ENCODE peak calls at places on chromosomes 5 and 9, in four cellular contexts. I is H1, D is K562, M is HepG2. J is an unnamed sample.

GRCh38 chr5:59123595-59124561 is 541.0 kb downstream of the RAB3C start:
- DNase-seq in I (no peak), D (no peak), M (no peak), J (no peak)

GRCh38 chr9:93297659-93298497 is 113.9 kb downstream of the WNK2 start:
- DNase-seq in I (no peak), D (peak), M (no peak), J (no peak)

GRCh38 chr9:4738866-4739586 is 2.0 kb downstream of the AK3 start:
- DNase-seq in I (no peak), D (no peak), M (peak), J (no peak)

GRCh38 chr9:70746760-70747159 is 332.3 kb upstream of the KLF9 start:
- DNase-seq in I (no peak), D (no peak), M (no peak), J (no peak)

GRCh38 chr5:142405814-142406395 is 81.1 kb upstream of the SPRY4 start:
- DNase-seq in I (no peak), D (no peak), M (no peak), J (no peak)

GRCh38 chr5:33439905-33440481 is 772 bp upstream of the TARS1 start:
- DNase-seq in I (no peak), D (no peak), M (peak), J (no peak)

GRCh38 chr9:4423207-4423610 is 67.1 kb upstream of the SLC1A1 start:
- DNase-seq in I (no peak), D (no peak), M (no peak), J (no peak)

GRCh38 chr5:131682824-131683223 is 47.8 kb upstream of the RAPGEF6 start:
- DNase-seq in I (no peak), D (no peak), M (no peak), J (no peak)

GRCh38 chr5:848671-849111 is 2.1 kb downstream of the ZDHHC11 start:
- DNase-seq in I (no peak), D (no peak), M (no peak), J (no peak)

GRCh38 chr5:172901012-172901780 is 58.0 kb upstream of the RPL26L1 start:
- DNase-seq in I (no peak), D (peak), M (peak), J (no peak)

GRCh38 chr9:35760651-35761050 is 6.6 kb upstream of the MSMP start:
- DNase-seq in I (no peak), D (no peak), M (no peak), J (no peak)

GRCh38 chr5:14035859-14036440 is 91.5 kb upstream of the DNAH5 start:
- DNase-seq in I (peak), D (no peak), M (peak), J (no peak)

GRCh38 chr5:168227973-168228615 is 63.4 kb upstream of the WWC1 start:
- DNase-seq in I (no peak), D (no peak), M (no peak), J (no peak)

GRCh38 chr5:15585128-15585527 is 85.1 kb downstream of the FBXL7 start:
- DNase-seq in I (no peak), D (no peak), M (no peak), J (no peak)

GRCh38 chr9:117763314-117763713 is 59.1 kb downstream of the TLR4 start:
- DNase-seq in I (no peak), D (no peak), M (no peak), J (no peak)

GRCh38 chr5:146026307-146027010 is 78.9 kb downstream of the PLAC8L1 start:
- DNase-seq in I (peak), D (no peak), M (no peak), J (no peak)

GRCh38 chr5:54663876-54664275 is 146.3 kb downstream of the SNX18 start:
- DNase-seq in I (no peak), D (no peak), M (no peak), J (no peak)

GRCh38 chr5:163489055-163489744 is 16.2 kb upstream of the MAT2B start:
- DNase-seq in I (no peak), D (no peak), M (peak), J (peak)

GRCh38 chr5:141849371-141850182 is 28.6 kb downstream of the PCDH1 start:
- DNase-seq in I (peak), D (peak), M (peak), J (peak)

GRCh38 chr5:156460496-156460895 is 133.5 kb downstream of the SGCD start:
- DNase-seq in I (no peak), D (no peak), M (no peak), J (no peak)

GRCh38 chr5:19739691-19740090 is 248.3 kb downstream of the CDH18 start:
- DNase-seq in I (no peak), D (no peak), M (no peak), J (no peak)

GRCh38 chr9:27539479-27540441 is 10.1 kb upstream of the MOB3B start:
- DNase-seq in I (no peak), D (no peak), M (peak), J (no peak)

GRCh38 chr5:39850291-39850690 is 425.5 kb upstream of the DAB2 start:
- DNase-seq in I (no peak), D (no peak), M (no peak), J (no peak)

GRCh38 chr9:137492464-137493162 is 33.5 kb upstream of the NSMF start:
- DNase-seq in I (peak), D (peak), M (no peak), J (no peak)

GRCh38 chr5:7094626-7095025 is 301.3 kb upstream of the ADCY2 start:
- DNase-seq in I (no peak), D (peak), M (peak), J (peak)

GRCh38 chr9:126439402-126439765 is 112.8 kb downstream of the MVB12B start:
- DNase-seq in I (no peak), D (no peak), M (no peak), J (no peak)

GRCh38 chr5:159022178-159022556 is 77.5 kb downstream of the EBF1 start:
- DNase-seq in I (no peak), D (no peak), M (no peak), J (no peak)

GRCh38 chr5:154179846-154180710 is 10.5 kb upstream of the GALNT10 start:
- DNase-seq in I (no peak), D (peak), M (peak), J (peak)

GRCh38 chr5:154176191-154176590 is 14.3 kb upstream of the GALNT10 start:
- DNase-seq in I (no peak), D (no peak), M (no peak), J (no peak)

GRCh38 chr5:154181156-154181555 is 9.4 kb upstream of the GALNT10 start:
- DNase-seq in I (no peak), D (no peak), M (no peak), J (no peak)

GRCh38 chr5:154174091-154174490 is 16.4 kb upstream of the GALNT10 start:
- DNase-seq in I (no peak), D (no peak), M (no peak), J (no peak)

GRCh38 chr5:154178661-154179060 is 11.9 kb upstream of the GALNT10 start:
- DNase-seq in I (no peak), D (no peak), M (no peak), J (no peak)
- TF ChIP-seq POLR2AphosphoS5 in I (no peak), D (no peak), M (no peak), J (no peak)

DNA sequence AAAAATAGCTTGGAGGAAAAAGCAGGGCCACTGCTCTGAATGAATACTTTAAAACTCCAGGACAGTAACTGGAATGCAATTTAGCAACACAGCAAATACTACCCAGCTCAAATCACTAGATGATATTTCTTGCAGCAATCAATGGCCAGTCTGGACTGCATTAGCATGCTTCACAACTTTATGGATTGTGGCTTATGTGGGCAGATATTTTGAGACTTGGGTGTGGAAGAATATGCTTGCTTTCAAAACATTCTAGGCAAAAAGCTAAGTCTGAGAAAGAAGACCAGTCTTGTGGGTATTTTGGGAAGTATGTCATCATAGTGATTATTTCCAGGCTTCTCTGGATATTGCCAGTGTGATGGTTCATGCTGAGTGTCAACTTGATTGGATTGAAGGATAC is 3.2 kb downstream of the RANBP3L start:
- DNase-seq in I (no peak), D (no peak), M (no peak), J (no peak)
- TF ChIP-seq CTCF in I (no peak), D (no peak), M (no peak), J (no peak)

DNA sequence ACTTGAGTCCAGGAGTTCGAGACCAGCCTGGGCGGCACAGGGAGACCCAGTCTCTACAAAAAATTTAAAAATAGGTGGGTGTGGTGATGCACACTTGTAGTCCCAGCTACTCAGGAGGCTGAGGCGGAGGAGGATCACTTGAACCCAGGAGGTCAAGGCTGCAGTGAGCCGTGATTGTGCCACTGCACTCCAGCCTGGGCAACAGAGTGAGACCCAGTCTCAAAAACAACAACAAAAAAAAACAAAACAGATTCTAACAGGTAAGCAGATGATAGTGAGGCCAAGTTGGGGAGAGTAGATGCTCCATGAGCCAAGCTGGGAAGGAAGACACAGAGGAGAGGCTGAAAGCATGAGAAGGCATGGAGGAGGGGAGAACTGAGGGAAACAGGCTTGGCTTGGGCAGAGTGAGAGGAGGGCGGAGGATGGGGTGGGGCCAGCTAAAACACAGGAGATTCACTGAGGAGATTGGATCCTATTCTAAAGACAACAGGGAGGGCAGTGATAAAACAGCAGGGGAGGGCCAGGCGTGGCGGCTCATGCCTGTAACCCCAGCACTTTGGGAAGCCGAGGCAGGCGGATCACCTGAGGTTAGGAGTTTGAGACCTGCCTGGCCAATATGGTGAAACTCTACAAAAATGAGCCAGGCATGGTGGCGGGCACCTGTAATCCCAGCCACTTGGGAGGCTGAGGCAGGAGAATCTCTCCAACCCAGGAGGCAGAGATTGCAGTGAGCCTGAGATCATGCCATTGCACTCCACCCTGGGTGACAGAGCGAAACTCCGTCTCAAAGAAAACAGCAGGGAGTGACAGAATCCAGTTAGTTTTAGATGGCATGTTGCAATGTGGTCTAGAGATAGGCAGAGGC is 8.4 kb downstream of the RPS14 start:
- DNase-seq in I (no peak), D (no peak), M (no peak), J (no peak)
- TF ChIP-seq GABPA in I (no peak), D (no peak), M (no peak), J (no peak)

GRCh38 chr9:114619205-114619758 is 8.2 kb downstream of the TMEM268 start:
- DNase-seq in I (no peak), D (no peak), M (no peak), J (no peak)

GRCh38 chr9:114613087-114613486 is 2.0 kb downstream of the TMEM268 start:
- DNase-seq in I (no peak), D (no peak), M (no peak), J (no peak)

GRCh38 chr9:114613919-114614318 is 2.8 kb downstream of the TMEM268 start:
- DNase-seq in I (no peak), D (no peak), M (no peak), J (no peak)

GRCh38 chr9:114614373-114614772 is 3.3 kb downstream of the TMEM268 start:
- DNase-seq in I (no peak), D (no peak), M (no peak), J (no peak)

DNA sequence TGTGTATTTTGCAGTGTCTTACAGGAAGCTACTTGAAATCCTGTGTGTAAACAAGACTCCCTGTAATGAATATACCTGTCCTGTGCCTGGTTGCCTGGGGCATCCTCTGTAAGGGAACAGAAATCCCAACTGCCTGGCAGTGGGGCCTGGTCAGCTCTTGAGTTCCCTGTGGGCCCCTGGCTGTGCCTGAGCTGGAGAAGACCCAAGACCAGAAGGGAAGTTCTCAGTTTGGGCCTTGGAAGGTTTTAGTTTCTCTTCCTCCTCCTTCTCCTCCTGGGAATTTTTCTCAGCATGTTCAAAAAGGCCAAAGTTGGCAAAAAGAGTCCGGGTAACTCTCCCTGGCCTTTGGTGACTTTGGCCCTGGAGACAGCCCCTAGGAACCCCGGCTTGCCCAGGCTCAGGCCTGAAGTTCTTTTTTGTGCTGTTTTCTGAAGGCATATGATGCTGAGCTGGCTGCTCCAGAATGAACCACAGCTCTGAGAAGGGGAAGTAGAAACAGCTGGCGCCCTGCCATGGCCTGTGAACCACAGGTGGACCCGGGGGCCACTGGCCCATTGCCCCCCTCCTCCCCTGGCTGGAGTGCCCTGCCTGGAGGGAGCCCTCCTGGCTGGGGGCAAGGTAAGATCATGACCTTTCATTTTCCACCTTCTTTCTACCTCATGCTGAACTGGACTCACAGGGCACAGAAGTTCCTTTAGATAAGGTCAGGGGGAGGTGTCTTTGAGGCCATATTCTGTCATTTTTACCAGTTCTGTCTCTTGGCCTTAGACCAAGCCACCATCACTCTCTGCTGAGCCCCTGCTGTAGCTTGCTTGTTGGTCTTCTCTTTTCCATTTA is 5.8 kb downstream of the TMEM268 start:
- DNase-seq in I (no peak), D (peak), M (no peak), J (peak)
- TF ChIP-seq POLR2AphosphoS5 in I (no peak), D (peak), M (no peak), J (peak)

GRCh38 chr9:123924727-123925126 is 5.2 kb downstream of the DENND1A start:
- DNase-seq in I (no peak), D (no peak), M (no peak), J (no peak)

GRCh38 chr9:123925820-123926219 is 4.1 kb downstream of the DENND1A start:
- DNase-seq in I (no peak), D (no peak), M (peak), J (peak)

GRCh38 chr9:123923377-123923776 is 6.5 kb downstream of the DENND1A start:
- DNase-seq in I (no peak), D (no peak), M (no peak), J (no peak)

GRCh38 chr9:123923884-123924283 is 6.0 kb downstream of the DENND1A start:
- DNase-seq in I (no peak), D (no peak), M (no peak), J (no peak)

GRCh38 chr9:123925161-123925560 is 4.8 kb downstream of the DENND1A start:
- DNase-seq in I (no peak), D (no peak), M (no peak), J (no peak)
- TF ChIP-seq CTCF in I (no peak), D (no peak), M (no peak), J (no peak)

GRCh38 chr5:170623576-170624181 is 119.9 kb downstream of the KCNIP1 start:
- DNase-seq in I (no peak), D (peak), M (peak), J (peak)
- TF ChIP-seq GABPA in I (no peak), D (no peak), M (no peak), J (no peak)

GRCh38 chr9:127772603-127773002 is 5.9 kb downstream of the SH2D3C start:
- DNase-seq in I (no peak), D (no peak), M (no peak), J (no peak)

GRCh38 chr9:127770905-127771569 is 7.4 kb downstream of the SH2D3C start:
- DNase-seq in I (peak), D (peak), M (peak), J (peak)

GRCh38 chr9:127773245-127773644 is 5.2 kb downstream of the SH2D3C start:
- DNase-seq in I (no peak), D (no peak), M (no peak), J (no peak)

GRCh38 chr9:127769985-127770904 is 8.2 kb downstream of the SH2D3C start:
- DNase-seq in I (no peak), D (no peak), M (no peak), J (peak)

DNA sequence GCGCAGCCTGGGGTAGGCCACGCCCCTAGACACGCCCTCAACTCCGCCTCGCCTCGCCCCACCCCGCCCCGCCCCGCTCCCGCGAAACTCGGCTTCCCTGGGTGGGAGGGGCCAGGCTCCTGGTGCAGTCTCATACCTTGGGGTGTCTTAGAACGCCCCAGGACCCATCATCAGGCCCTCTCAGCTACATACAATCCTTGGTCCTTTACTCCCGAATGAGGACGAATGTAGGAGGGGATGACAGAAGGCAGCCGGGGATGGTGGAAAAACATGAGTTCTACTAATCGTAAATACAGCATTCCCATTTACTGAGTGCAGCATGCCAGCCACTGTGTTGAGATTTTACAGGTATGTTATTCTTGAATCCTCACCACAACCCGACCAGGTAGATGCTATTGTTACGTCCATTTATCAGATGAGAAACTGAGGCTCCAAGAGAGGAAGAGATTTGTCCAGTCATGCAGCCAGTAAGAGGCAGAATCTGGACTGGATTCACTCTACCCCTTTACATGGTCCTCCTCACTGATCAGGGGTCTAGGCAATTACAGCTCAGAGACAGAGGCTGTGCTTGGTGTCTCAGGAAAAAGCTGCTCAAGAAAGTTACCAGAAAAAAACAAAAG is 6.8 kb downstream of the SH2D3C start:
- DNase-seq in I (no peak), D (no peak), M (no peak), J (no peak)
- TF ChIP-seq POLR2AphosphoS5 in I (no peak), D (no peak), M (no peak), J (no peak)